ENCODE peak calls at places on chromosomes 5 and 9, in ten cellular contexts. One of them, this sample, is unnamed.

GRCh38 chr5:3361811-3362605 is 233.6 kb upstream of the IRX1 start:
- DNase-seq in GM23338: no peak
- DNase-seq in AG10803: no peak
- DNase-seq in omental fat pad: no peak
- DNase-seq in lower lobe of right lung: no peak
- DNase-seq in ovary: no peak
- DNase-seq in WTC11: no peak
- DNase-seq in cardiac muscle cell: no peak
- DNase-seq in hepatocyte: no peak
- DNase-seq in tibial nerve: no peak
- DNase-seq in this sample: no peak

GRCh38 chr9:15160673-15161072 is 146.3 kb downstream of the TTC39B start:
- DNase-seq in GM23338: no peak
- DNase-seq in AG10803: no peak
- DNase-seq in omental fat pad: no peak
- DNase-seq in lower lobe of right lung: no peak
- DNase-seq in ovary: no peak
- DNase-seq in WTC11: no peak
- DNase-seq in cardiac muscle cell: no peak
- DNase-seq in hepatocyte: no peak
- DNase-seq in tibial nerve: no peak
- DNase-seq in this sample: no peak

GRCh38 chr9:34507556-34507955 is 15.2 kb downstream of the ENHO start:
- DNase-seq in GM23338: no peak
- DNase-seq in AG10803: no peak
- DNase-seq in omental fat pad: no peak
- DNase-seq in lower lobe of right lung: no peak
- DNase-seq in ovary: no peak
- DNase-seq in WTC11: no peak
- DNase-seq in cardiac muscle cell: no peak
- DNase-seq in hepatocyte: no peak
- DNase-seq in tibial nerve: no peak
- DNase-seq in this sample: no peak

GRCh38 chr5:179268966-179269693 is 76.1 kb downstream of the ADAMTS2 start:
- DNase-seq in GM23338: no peak
- DNase-seq in AG10803: peak; percentile 56
- DNase-seq in omental fat pad: peak; percentile 19
- DNase-seq in lower lobe of right lung: no peak
- DNase-seq in ovary: peak; percentile 30
- DNase-seq in WTC11: no peak
- DNase-seq in cardiac muscle cell: no peak
- DNase-seq in hepatocyte: no peak
- DNase-seq in tibial nerve: peak; percentile 4
- DNase-seq in this sample: peak; percentile 55

GRCh38 chr5:129856325-129856724 is 47.9 kb upstream of the CHSY3 start:
- DNase-seq in GM23338: no peak
- DNase-seq in AG10803: no peak
- DNase-seq in omental fat pad: no peak
- DNase-seq in lower lobe of right lung: no peak
- DNase-seq in ovary: no peak
- DNase-seq in WTC11: no peak
- DNase-seq in cardiac muscle cell: no peak
- DNase-seq in hepatocyte: no peak
- DNase-seq in tibial nerve: no peak
- DNase-seq in this sample: no peak

GRCh38 chr9:113309204-113309813 is 6.1 kb upstream of the RNF183 start:
- DNase-seq in GM23338: peak; percentile 51
- DNase-seq in AG10803: peak; percentile 57
- DNase-seq in omental fat pad: no peak
- DNase-seq in lower lobe of right lung: no peak
- DNase-seq in ovary: no peak
- DNase-seq in WTC11: no peak
- DNase-seq in cardiac muscle cell: peak; percentile 43
- DNase-seq in hepatocyte: peak; percentile 61
- DNase-seq in tibial nerve: no peak
- DNase-seq in this sample: no peak

GRCh38 chr9:88852794-88853193 is 138.5 kb upstream of the S1PR3 start:
- DNase-seq in GM23338: peak; percentile 25
- DNase-seq in AG10803: peak; percentile 81
- DNase-seq in omental fat pad: no peak
- DNase-seq in lower lobe of right lung: no peak
- DNase-seq in ovary: no peak
- DNase-seq in WTC11: no peak
- DNase-seq in cardiac muscle cell: no peak
- DNase-seq in hepatocyte: peak; percentile 61
- DNase-seq in tibial nerve: no peak
- DNase-seq in this sample: no peak

GRCh38 chr9:83544002-83544698 is 5.9 kb upstream of the FRMD3 start:
- DNase-seq in GM23338: peak; percentile 88
- DNase-seq in AG10803: peak; percentile 90
- DNase-seq in omental fat pad: no peak
- DNase-seq in lower lobe of right lung: no peak
- DNase-seq in ovary: no peak
- DNase-seq in WTC11: no peak
- DNase-seq in cardiac muscle cell: peak; percentile 54
- DNase-seq in hepatocyte: peak; percentile 80
- DNase-seq in tibial nerve: no peak
- DNase-seq in this sample: peak; percentile 61

DNA sequence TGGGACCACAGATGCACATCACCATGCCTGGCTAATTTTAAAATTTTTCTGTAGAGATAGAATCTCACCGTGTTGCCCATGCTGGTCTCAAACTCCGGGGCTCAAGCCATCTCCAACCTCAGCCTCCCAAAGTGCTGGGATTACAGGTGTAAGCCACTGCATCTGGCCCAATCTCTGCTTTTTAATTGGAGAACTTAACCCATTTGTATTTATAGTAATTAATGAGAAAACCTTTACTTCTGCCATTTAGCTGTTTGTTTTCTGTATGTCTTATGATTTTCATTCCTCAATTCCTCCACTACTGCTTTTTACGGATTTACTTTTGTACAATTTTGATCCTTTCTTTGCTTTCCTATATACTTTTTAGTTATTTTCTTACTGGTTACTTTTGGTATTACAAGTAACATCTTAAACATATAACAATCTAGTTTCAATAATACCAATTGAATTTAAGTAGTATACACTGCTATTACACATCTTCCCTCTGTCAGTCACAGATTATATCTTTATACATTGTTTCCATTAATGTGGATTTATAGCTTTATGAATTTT is 26.1 kb downstream of the RALGDS start:
- DNase-seq in GM23338: no peak
- DNase-seq in AG10803: no peak
- DNase-seq in omental fat pad: no peak
- DNase-seq in lower lobe of right lung: no peak
- DNase-seq in ovary: no peak
- DNase-seq in WTC11: no peak
- DNase-seq in cardiac muscle cell: no peak
- DNase-seq in hepatocyte: no peak
- DNase-seq in tibial nerve: no peak
- DNase-seq in this sample: no peak
- TF ChIP-seq CTCF in GM23338: no peak
- TF ChIP-seq CTCF in AG10803: no peak
- TF ChIP-seq CTCF in omental fat pad: no peak
- TF ChIP-seq CTCF in lower lobe of right lung: no peak
- TF ChIP-seq CTCF in ovary: no peak
- TF ChIP-seq CTCF in WTC11: no peak
- TF ChIP-seq CTCF in cardiac muscle cell: no peak
- TF ChIP-seq CTCF in hepatocyte: no peak
- TF ChIP-seq CTCF in tibial nerve: no peak
- TF ChIP-seq CTCF in this sample: peak; percentile 42

DNA sequence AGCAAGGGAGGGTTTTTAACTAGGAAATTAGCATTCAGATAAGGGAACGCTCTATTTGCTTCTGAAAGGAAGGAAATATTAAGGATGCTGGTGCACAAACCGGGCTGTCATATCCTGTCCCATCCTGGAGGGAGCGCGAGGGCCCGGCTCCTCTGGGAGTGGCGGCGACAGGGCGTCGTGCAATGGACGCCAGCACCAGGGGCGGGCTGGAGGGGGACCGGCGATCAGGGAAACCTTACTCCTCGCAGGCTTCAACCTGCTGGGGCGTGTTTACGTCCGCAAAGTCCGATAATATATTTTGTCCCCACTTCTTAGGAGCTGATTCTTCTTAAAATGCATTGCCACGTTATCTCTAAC is 197.1 kb upstream of the TBCA start:
- DNase-seq in GM23338: peak; percentile 84
- DNase-seq in AG10803: no peak
- DNase-seq in omental fat pad: no peak
- DNase-seq in lower lobe of right lung: no peak
- DNase-seq in ovary: no peak
- DNase-seq in WTC11: peak; percentile 75
- DNase-seq in cardiac muscle cell: peak; percentile 34
- DNase-seq in hepatocyte: no peak
- DNase-seq in tibial nerve: no peak
- DNase-seq in this sample: no peak
- TF ChIP-seq CTCF in GM23338: peak; percentile 25
- TF ChIP-seq CTCF in AG10803: no peak
- TF ChIP-seq CTCF in omental fat pad: no peak
- TF ChIP-seq CTCF in lower lobe of right lung: no peak
- TF ChIP-seq CTCF in ovary: no peak
- TF ChIP-seq CTCF in WTC11: no peak
- TF ChIP-seq CTCF in cardiac muscle cell: no peak
- TF ChIP-seq CTCF in hepatocyte: no peak
- TF ChIP-seq CTCF in tibial nerve: no peak
- TF ChIP-seq CTCF in this sample: no peak

GRCh38 chr5:162067651-162068411 is at the start of gene GABRG2:
- DNase-seq in GM23338: peak; percentile 53
- DNase-seq in AG10803: no peak
- DNase-seq in omental fat pad: no peak
- DNase-seq in lower lobe of right lung: no peak
- DNase-seq in ovary: no peak
- DNase-seq in WTC11: no peak
- DNase-seq in cardiac muscle cell: no peak
- DNase-seq in hepatocyte: no peak
- DNase-seq in tibial nerve: no peak
- DNase-seq in this sample: no peak

GRCh38 chr5:162068412-162068811 is 839 bp downstream of the GABRG2 start:
- DNase-seq in GM23338: peak; percentile 97
- DNase-seq in AG10803: no peak
- DNase-seq in omental fat pad: no peak
- DNase-seq in lower lobe of right lung: peak; percentile 45
- DNase-seq in ovary: no peak
- DNase-seq in WTC11: peak; percentile 90
- DNase-seq in cardiac muscle cell: peak; percentile 89
- DNase-seq in hepatocyte: peak; percentile 83
- DNase-seq in tibial nerve: no peak
- DNase-seq in this sample: no peak

GRCh38 chr5:162068931-162069330 is 1.4 kb downstream of the GABRG2 start:
- DNase-seq in GM23338: no peak
- DNase-seq in AG10803: no peak
- DNase-seq in omental fat pad: no peak
- DNase-seq in lower lobe of right lung: no peak
- DNase-seq in ovary: no peak
- DNase-seq in WTC11: no peak
- DNase-seq in cardiac muscle cell: no peak
- DNase-seq in hepatocyte: no peak
- DNase-seq in tibial nerve: no peak
- DNase-seq in this sample: no peak

DNA sequence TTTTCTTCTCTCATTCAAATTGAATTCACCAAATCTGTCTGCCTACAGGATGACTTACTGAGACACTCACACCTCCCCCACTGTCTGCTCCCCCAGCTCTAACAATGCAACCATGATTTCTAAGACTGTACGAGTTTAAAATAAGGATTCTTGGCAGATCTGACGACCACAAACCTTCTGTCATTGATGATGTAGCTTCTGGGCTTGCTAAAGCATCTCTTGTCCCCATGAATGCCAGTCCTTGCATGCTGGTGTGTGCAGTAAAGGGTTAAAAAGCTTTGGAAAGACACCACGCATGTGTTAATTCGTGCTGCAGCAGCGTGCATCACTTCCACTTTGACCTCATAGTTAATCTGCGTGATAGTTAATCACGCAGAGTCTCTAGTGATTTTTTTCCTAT is 435 bp upstream of the GABRG2 start:
- DNase-seq in GM23338: peak; percentile 25
- DNase-seq in AG10803: no peak
- DNase-seq in omental fat pad: no peak
- DNase-seq in lower lobe of right lung: no peak
- DNase-seq in ovary: no peak
- DNase-seq in WTC11: no peak
- DNase-seq in cardiac muscle cell: no peak
- DNase-seq in hepatocyte: no peak
- DNase-seq in tibial nerve: no peak
- DNase-seq in this sample: no peak
- TF ChIP-seq CTCF in GM23338: no peak
- TF ChIP-seq CTCF in AG10803: no peak
- TF ChIP-seq CTCF in omental fat pad: no peak
- TF ChIP-seq CTCF in lower lobe of right lung: no peak
- TF ChIP-seq CTCF in ovary: no peak
- TF ChIP-seq CTCF in WTC11: no peak
- TF ChIP-seq CTCF in cardiac muscle cell: no peak
- TF ChIP-seq CTCF in hepatocyte: no peak
- TF ChIP-seq CTCF in tibial nerve: no peak
- TF ChIP-seq CTCF in this sample: no peak

GRCh38 chr5:150729859-150730258 is 29.0 kb downstream of the DCTN4 start:
- DNase-seq in GM23338: no peak
- DNase-seq in AG10803: no peak
- DNase-seq in omental fat pad: no peak
- DNase-seq in lower lobe of right lung: no peak
- DNase-seq in ovary: no peak
- DNase-seq in WTC11: no peak
- DNase-seq in cardiac muscle cell: no peak
- DNase-seq in hepatocyte: no peak
- DNase-seq in tibial nerve: no peak
- DNase-seq in this sample: no peak

GRCh38 chr5:150738862-150739261 is 20.0 kb downstream of the DCTN4 start:
- DNase-seq in GM23338: no peak
- DNase-seq in AG10803: no peak
- DNase-seq in omental fat pad: no peak
- DNase-seq in lower lobe of right lung: no peak
- DNase-seq in ovary: no peak
- DNase-seq in WTC11: no peak
- DNase-seq in cardiac muscle cell: no peak
- DNase-seq in hepatocyte: no peak
- DNase-seq in tibial nerve: no peak
- DNase-seq in this sample: no peak

GRCh38 chr5:150731669-150732068 is 27.1 kb downstream of the DCTN4 start:
- DNase-seq in GM23338: no peak
- DNase-seq in AG10803: no peak
- DNase-seq in omental fat pad: no peak
- DNase-seq in lower lobe of right lung: no peak
- DNase-seq in ovary: no peak
- DNase-seq in WTC11: no peak
- DNase-seq in cardiac muscle cell: no peak
- DNase-seq in hepatocyte: no peak
- DNase-seq in tibial nerve: no peak
- DNase-seq in this sample: no peak

DNA sequence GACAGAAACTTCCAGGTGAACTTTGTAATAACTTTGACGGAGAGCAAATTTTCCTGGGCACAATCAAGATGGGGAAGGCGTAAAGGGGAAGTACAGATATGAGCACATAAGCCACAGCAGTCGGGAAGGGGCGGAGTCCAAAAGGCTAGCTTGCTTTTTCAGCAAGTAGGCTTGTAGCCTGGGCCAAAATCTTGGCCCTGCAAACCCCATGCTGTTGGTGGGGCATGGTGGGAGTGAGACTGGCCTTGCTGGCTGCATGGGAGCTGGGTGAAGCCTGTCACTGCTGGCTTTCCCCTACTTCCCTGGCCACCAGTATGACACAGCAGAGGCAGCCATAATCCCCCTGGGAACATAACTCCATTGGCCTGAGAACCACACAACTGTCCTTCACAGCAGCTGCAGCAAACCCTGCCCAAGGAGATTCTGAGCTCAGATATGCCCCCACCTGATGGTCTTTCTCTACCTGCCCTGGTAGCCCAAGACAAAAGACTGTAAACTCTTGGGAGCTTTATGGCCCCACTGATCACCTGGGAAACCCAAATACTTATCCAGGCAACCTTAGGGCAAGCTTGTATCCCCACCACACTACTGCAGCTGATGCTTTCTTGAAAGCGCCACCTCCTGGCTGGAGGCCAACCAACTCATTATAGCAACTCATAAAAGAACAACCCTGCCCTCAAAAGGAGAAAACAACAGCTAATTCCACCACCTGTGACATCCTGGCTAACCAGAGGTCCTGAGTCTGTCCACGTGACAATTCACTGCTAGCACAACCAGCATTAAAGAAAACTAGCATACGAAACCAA is 24.0 kb downstream of the DCTN4 start:
- DNase-seq in GM23338: peak; percentile 13
- DNase-seq in AG10803: no peak
- DNase-seq in omental fat pad: no peak
- DNase-seq in lower lobe of right lung: peak; percentile 86
- DNase-seq in ovary: no peak
- DNase-seq in WTC11: peak; percentile 21
- DNase-seq in cardiac muscle cell: no peak
- DNase-seq in hepatocyte: no peak
- DNase-seq in tibial nerve: no peak
- DNase-seq in this sample: peak; percentile 72
- TF ChIP-seq CTCF in GM23338: peak; percentile 45
- TF ChIP-seq CTCF in AG10803: no peak
- TF ChIP-seq CTCF in omental fat pad: no peak
- TF ChIP-seq CTCF in lower lobe of right lung: no peak
- TF ChIP-seq CTCF in ovary: no peak
- TF ChIP-seq CTCF in WTC11: no peak
- TF ChIP-seq CTCF in cardiac muscle cell: no peak
- TF ChIP-seq CTCF in hepatocyte: no peak
- TF ChIP-seq CTCF in tibial nerve: no peak
- TF ChIP-seq CTCF in this sample: no peak

This sample was measured in right atrium auricular region.